ENCODE peak calls at places on chromosomes 3 and 15, in ten cellular contexts. One of them, this sample, is unnamed.

GRCh38 chr3:169311366-169311765 is 352.1 kb downstream of the MECOM start:
- DNase-seq in fibroblast of lung: no peak
- DNase-seq in esophagus muscularis mucosa: no peak
- DNase-seq in IMR-90: no peak
- DNase-seq in tibial artery: no peak
- DNase-seq in stomach: no peak
- DNase-seq in A549: no peak
- DNase-seq in left lung: no peak
- DNase-seq in psoas muscle: no peak
- DNase-seq in transverse colon: no peak
- DNase-seq in this sample: no peak

GRCh38 chr15:75024102-75024636 is 779 bp downstream of the PPCDC start:
- DNase-seq in fibroblast of lung: peak
- DNase-seq in esophagus muscularis mucosa: no peak
- DNase-seq in IMR-90: peak
- DNase-seq in tibial artery: no peak
- DNase-seq in stomach: no peak
- DNase-seq in A549: peak
- DNase-seq in left lung: no peak
- DNase-seq in psoas muscle: no peak
- DNase-seq in transverse colon: no peak
- DNase-seq in this sample: no peak

GRCh38 chr3:151630938-151631417 is 102.7 kb upstream of the AADACL2 start:
- DNase-seq in fibroblast of lung: peak
- DNase-seq in esophagus muscularis mucosa: no peak
- DNase-seq in IMR-90: peak
- DNase-seq in tibial artery: no peak
- DNase-seq in stomach: no peak
- DNase-seq in A549: no peak
- DNase-seq in left lung: no peak
- DNase-seq in psoas muscle: no peak
- DNase-seq in transverse colon: no peak
- DNase-seq in this sample: peak

GRCh38 chr3:111848246-111848645 is 10.8 kb upstream of the PHLDB2 start:
- DNase-seq in fibroblast of lung: no peak
- DNase-seq in esophagus muscularis mucosa: no peak
- DNase-seq in IMR-90: no peak
- DNase-seq in tibial artery: no peak
- DNase-seq in stomach: no peak
- DNase-seq in A549: no peak
- DNase-seq in left lung: no peak
- DNase-seq in psoas muscle: no peak
- DNase-seq in transverse colon: no peak
- DNase-seq in this sample: no peak

GRCh38 chr3:196524527-196524926 is 9.4 kb upstream of the SMCO1 start:
- DNase-seq in fibroblast of lung: no peak
- DNase-seq in esophagus muscularis mucosa: no peak
- DNase-seq in IMR-90: peak
- DNase-seq in tibial artery: no peak
- DNase-seq in stomach: no peak
- DNase-seq in A549: no peak
- DNase-seq in left lung: no peak
- DNase-seq in psoas muscle: no peak
- DNase-seq in transverse colon: no peak
- DNase-seq in this sample: no peak

GRCh38 chr3:23877324-23877980 is 39.3 kb downstream of the NKIRAS1 start:
- DNase-seq in fibroblast of lung: peak
- DNase-seq in esophagus muscularis mucosa: no peak
- DNase-seq in IMR-90: peak
- DNase-seq in tibial artery: no peak
- DNase-seq in stomach: no peak
- DNase-seq in A549: peak
- DNase-seq in left lung: no peak
- DNase-seq in psoas muscle: peak
- DNase-seq in transverse colon: no peak
- DNase-seq in this sample: no peak

GRCh38 chr3:13660042-13660874 is 111.3 kb downstream of the FBLN2 start:
- DNase-seq in fibroblast of lung: no peak
- DNase-seq in esophagus muscularis mucosa: no peak
- DNase-seq in IMR-90: no peak
- DNase-seq in tibial artery: no peak
- DNase-seq in stomach: no peak
- DNase-seq in A549: no peak
- DNase-seq in left lung: no peak
- DNase-seq in psoas muscle: no peak
- DNase-seq in transverse colon: no peak
- DNase-seq in this sample: no peak

GRCh38 chr3:175146258-175146657 is 287.1 kb downstream of the NAALADL2 start:
- DNase-seq in fibroblast of lung: peak
- DNase-seq in esophagus muscularis mucosa: no peak
- DNase-seq in IMR-90: peak
- DNase-seq in tibial artery: no peak
- DNase-seq in stomach: no peak
- DNase-seq in A549: no peak
- DNase-seq in left lung: no peak
- DNase-seq in psoas muscle: no peak
- DNase-seq in transverse colon: no peak
- DNase-seq in this sample: no peak

GRCh38 chr3:139427283-139428060 is 38.0 kb upstream of the COPB2 start:
- DNase-seq in fibroblast of lung: peak
- DNase-seq in esophagus muscularis mucosa: no peak
- DNase-seq in IMR-90: peak
- DNase-seq in tibial artery: no peak
- DNase-seq in stomach: no peak
- DNase-seq in A549: peak
- DNase-seq in left lung: no peak
- DNase-seq in psoas muscle: no peak
- DNase-seq in transverse colon: no peak
- DNase-seq in this sample: peak

GRCh38 chr15:43828061-43828657 is 1.4 kb downstream of the WDR76 start:
- DNase-seq in fibroblast of lung: no peak
- DNase-seq in esophagus muscularis mucosa: no peak
- DNase-seq in IMR-90: peak
- DNase-seq in tibial artery: no peak
- DNase-seq in stomach: no peak
- DNase-seq in A549: no peak
- DNase-seq in left lung: no peak
- DNase-seq in psoas muscle: no peak
- DNase-seq in transverse colon: no peak
- DNase-seq in this sample: no peak

GRCh38 chr15:74809242-74809641 is 3.4 kb upstream of the LMAN1L start:
- DNase-seq in fibroblast of lung: no peak
- DNase-seq in esophagus muscularis mucosa: no peak
- DNase-seq in IMR-90: no peak
- DNase-seq in tibial artery: no peak
- DNase-seq in stomach: no peak
- DNase-seq in A549: no peak
- DNase-seq in left lung: peak
- DNase-seq in psoas muscle: no peak
- DNase-seq in transverse colon: no peak
- DNase-seq in this sample: no peak

GRCh38 chr3:111332488-111333095 is 209.4 kb upstream of the CD96 start:
- DNase-seq in fibroblast of lung: no peak
- DNase-seq in esophagus muscularis mucosa: no peak
- DNase-seq in IMR-90: no peak
- DNase-seq in tibial artery: no peak
- DNase-seq in stomach: no peak
- DNase-seq in A549: no peak
- DNase-seq in left lung: no peak
- DNase-seq in psoas muscle: no peak
- DNase-seq in transverse colon: no peak
- DNase-seq in this sample: no peak

DNA sequence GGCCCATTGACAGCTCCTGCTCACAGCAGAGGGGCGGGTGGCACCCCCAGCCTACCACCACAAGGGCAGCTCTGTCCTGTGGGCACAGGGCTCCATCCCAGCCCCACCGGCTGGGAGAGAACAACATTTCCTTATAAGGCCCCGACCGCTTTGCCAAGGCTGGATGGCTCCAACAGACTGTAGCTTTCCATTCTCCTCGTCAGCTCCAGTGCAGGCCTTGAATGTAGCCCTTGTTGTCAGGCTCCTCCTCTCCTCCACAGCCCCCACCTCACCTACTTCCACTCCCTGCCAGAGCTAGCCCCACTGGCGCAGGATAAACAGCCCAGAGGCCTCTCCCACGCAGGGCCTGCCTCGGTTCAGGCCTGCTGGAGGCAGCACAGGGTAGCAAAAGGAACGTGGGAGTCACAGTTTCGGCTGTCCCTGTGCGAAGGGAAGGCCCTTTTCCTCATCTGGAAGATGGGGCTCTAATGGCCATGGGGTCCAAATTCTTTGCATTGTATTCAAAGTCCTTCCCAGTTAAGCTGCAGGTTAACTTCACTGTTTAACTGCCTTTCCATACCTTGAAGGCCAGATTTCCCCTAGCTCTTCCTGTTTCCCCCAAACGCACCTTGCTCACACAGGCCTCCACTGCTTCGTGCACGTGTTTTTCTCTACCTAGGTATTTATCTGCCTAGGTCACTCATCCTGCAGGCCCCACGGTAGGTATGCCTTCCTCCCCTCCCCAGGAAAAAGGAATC is 101.6 kb upstream of the LPP start:
- DNase-seq in fibroblast of lung: peak
- DNase-seq in esophagus muscularis mucosa: peak
- DNase-seq in IMR-90: peak
- DNase-seq in tibial artery: peak
- DNase-seq in stomach: peak
- DNase-seq in A549: no peak
- DNase-seq in left lung: no peak
- DNase-seq in psoas muscle: peak
- DNase-seq in transverse colon: peak
- DNase-seq in this sample: peak
- TF ChIP-seq CTCF in fibroblast of lung: peak
- TF ChIP-seq CTCF in esophagus muscularis mucosa: peak
- TF ChIP-seq CTCF in IMR-90: peak
- TF ChIP-seq CTCF in tibial artery: peak
- TF ChIP-seq CTCF in stomach: peak
- TF ChIP-seq CTCF in A549: no peak
- TF ChIP-seq CTCF in left lung: no peak
- TF ChIP-seq CTCF in psoas muscle: no peak
- TF ChIP-seq CTCF in transverse colon: peak
- TF ChIP-seq CTCF in this sample: peak

GRCh38 chr3:195147649-195148121 is 123.3 kb downstream of the XXYLT1 start:
- DNase-seq in fibroblast of lung: no peak
- DNase-seq in esophagus muscularis mucosa: no peak
- DNase-seq in IMR-90: peak
- DNase-seq in tibial artery: no peak
- DNase-seq in stomach: peak
- DNase-seq in A549: no peak
- DNase-seq in left lung: no peak
- DNase-seq in psoas muscle: peak
- DNase-seq in transverse colon: peak
- DNase-seq in this sample: no peak

GRCh38 chr3:195148553-195148952 is 122.4 kb downstream of the XXYLT1 start:
- DNase-seq in fibroblast of lung: no peak
- DNase-seq in esophagus muscularis mucosa: no peak
- DNase-seq in IMR-90: peak
- DNase-seq in tibial artery: no peak
- DNase-seq in stomach: no peak
- DNase-seq in A549: no peak
- DNase-seq in left lung: no peak
- DNase-seq in psoas muscle: no peak
- DNase-seq in transverse colon: no peak
- DNase-seq in this sample: no peak

GRCh38 chr3:195151402-195151801 is 119.6 kb downstream of the XXYLT1 start:
- DNase-seq in fibroblast of lung: no peak
- DNase-seq in esophagus muscularis mucosa: no peak
- DNase-seq in IMR-90: no peak
- DNase-seq in tibial artery: no peak
- DNase-seq in stomach: no peak
- DNase-seq in A549: no peak
- DNase-seq in left lung: no peak
- DNase-seq in psoas muscle: no peak
- DNase-seq in transverse colon: no peak
- DNase-seq in this sample: no peak

GRCh38 chr3:195150194-195151118 is 120.5 kb downstream of the XXYLT1 start:
- DNase-seq in fibroblast of lung: peak
- DNase-seq in esophagus muscularis mucosa: no peak
- DNase-seq in IMR-90: peak
- DNase-seq in tibial artery: peak
- DNase-seq in stomach: peak
- DNase-seq in A549: no peak
- DNase-seq in left lung: peak
- DNase-seq in psoas muscle: peak
- DNase-seq in transverse colon: peak
- DNase-seq in this sample: peak

DNA sequence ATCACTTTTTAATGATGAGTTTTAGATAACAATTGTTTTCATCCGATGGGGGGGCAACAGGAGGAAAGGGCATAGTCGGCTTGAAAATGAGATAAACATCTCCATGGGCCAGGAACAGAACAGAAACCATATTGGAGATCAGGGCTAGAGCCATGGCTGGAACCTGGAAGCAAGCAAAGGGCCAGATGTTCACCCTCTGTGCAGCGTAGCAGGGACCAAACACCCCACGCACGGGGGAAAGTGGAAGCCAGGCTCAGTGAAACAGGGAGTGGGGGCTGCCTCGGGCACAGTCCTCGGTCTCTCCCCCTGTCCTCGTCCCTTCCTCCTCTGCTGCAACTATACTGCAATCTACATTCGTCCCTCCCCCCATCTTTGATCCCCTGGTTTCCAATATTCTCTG is 121.7 kb downstream of the XXYLT1 start:
- DNase-seq in fibroblast of lung: no peak
- DNase-seq in esophagus muscularis mucosa: no peak
- DNase-seq in IMR-90: no peak
- DNase-seq in tibial artery: no peak
- DNase-seq in stomach: no peak
- DNase-seq in A549: no peak
- DNase-seq in left lung: no peak
- DNase-seq in psoas muscle: no peak
- DNase-seq in transverse colon: no peak
- DNase-seq in this sample: no peak
- H3K4me3 ChIP-seq in fibroblast of lung: no peak
- H3K4me3 ChIP-seq in esophagus muscularis mucosa: peak
- H3K4me3 ChIP-seq in IMR-90: no peak
- H3K4me3 ChIP-seq in tibial artery: no peak
- H3K4me3 ChIP-seq in stomach: peak
- H3K4me3 ChIP-seq in A549: no peak
- H3K4me3 ChIP-seq in left lung: no peak
- H3K4me3 ChIP-seq in psoas muscle: no peak
- H3K4me3 ChIP-seq in transverse colon: no peak
- H3K4me3 ChIP-seq in this sample: no peak

GRCh38 chr3:19183572-19183971 is 35.3 kb downstream of the KCNH8 start:
- DNase-seq in fibroblast of lung: no peak
- DNase-seq in esophagus muscularis mucosa: no peak
- DNase-seq in IMR-90: no peak
- DNase-seq in tibial artery: no peak
- DNase-seq in stomach: no peak
- DNase-seq in A549: no peak
- DNase-seq in left lung: no peak
- DNase-seq in psoas muscle: no peak
- DNase-seq in transverse colon: no peak
- DNase-seq in this sample: no peak
- TF ChIP-seq CTCF in fibroblast of lung: no peak
- TF ChIP-seq CTCF in esophagus muscularis mucosa: no peak
- TF ChIP-seq CTCF in IMR-90: no peak
- TF ChIP-seq CTCF in tibial artery: no peak
- TF ChIP-seq CTCF in stomach: no peak
- TF ChIP-seq CTCF in A549: no peak
- TF ChIP-seq CTCF in left lung: no peak
- TF ChIP-seq CTCF in psoas muscle: no peak
- TF ChIP-seq CTCF in transverse colon: no peak
- TF ChIP-seq CTCF in this sample: no peak

GRCh38 chr15:56871867-56872266 is 46.6 kb upstream of the TCF12 start:
- DNase-seq in fibroblast of lung: peak
- DNase-seq in esophagus muscularis mucosa: no peak
- DNase-seq in IMR-90: peak
- DNase-seq in tibial artery: no peak
- DNase-seq in stomach: no peak
- DNase-seq in A549: no peak
- DNase-seq in left lung: no peak
- DNase-seq in psoas muscle: no peak
- DNase-seq in transverse colon: no peak
- DNase-seq in this sample: no peak
- H3K4me3 ChIP-seq in fibroblast of lung: no peak
- H3K4me3 ChIP-seq in esophagus muscularis mucosa: no peak
- H3K4me3 ChIP-seq in IMR-90: no peak
- H3K4me3 ChIP-seq in tibial artery: no peak
- H3K4me3 ChIP-seq in stomach: no peak
- H3K4me3 ChIP-seq in A549: no peak
- H3K4me3 ChIP-seq in left lung: no peak
- H3K4me3 ChIP-seq in psoas muscle: no peak
- H3K4me3 ChIP-seq in transverse colon: no peak
- H3K4me3 ChIP-seq in this sample: no peak